ENCODE peak calls at places on chromosomes 7 and 10, in four cellular contexts. One of them, this sample, is unnamed.

GRCh38 chr7:55133630-55134392 is 115.0 kb downstream of the EGFR start:
- DNase-seq in WTC11: no peak
- DNase-seq in K562: peak
- DNase-seq in HepG2: peak
- DNase-seq in this sample: no peak

GRCh38 chr7:130669051-130669700 is 628 bp upstream of the COPG2 start:
- DNase-seq in WTC11: peak
- DNase-seq in HepG2: no peak
- DNase-seq in K562: no peak
- DNase-seq in this sample: no peak

GRCh38 chr10:3482200-3482993 is 302.6 kb downstream of the KLF6 start:
- DNase-seq in HepG2: peak
- DNase-seq in K562: peak
- DNase-seq in WTC11: no peak
- DNase-seq in this sample: peak

GRCh38 chr7:70738080-70738479 is 393.9 kb upstream of the GALNT17 start:
- DNase-seq in HepG2: no peak
- DNase-seq in WTC11: no peak
- DNase-seq in K562: no peak
- DNase-seq in this sample: peak

GRCh38 chr7:55178292-55178862 is 159.6 kb downstream of the EGFR start:
- DNase-seq in WTC11: no peak
- DNase-seq in K562: no peak
- DNase-seq in HepG2: no peak
- DNase-seq in this sample: no peak

GRCh38 chr10:95445837-95446347 is 115.3 kb downstream of the SORBS1 start:
- DNase-seq in K562: peak
- DNase-seq in HepG2: peak
- DNase-seq in WTC11: peak
- DNase-seq in this sample: peak

GRCh38 chr10:8042032-8042863 is 12.2 kb upstream of the GATA3 start:
- DNase-seq in K562: no peak
- DNase-seq in WTC11: no peak
- DNase-seq in HepG2: no peak
- DNase-seq in this sample: no peak

GRCh38 chr7:47460251-47460989 is 121.5 kb downstream of the TNS3 start:
- DNase-seq in HepG2: no peak
- DNase-seq in K562: no peak
- DNase-seq in WTC11: no peak
- DNase-seq in this sample: no peak

GRCh38 chr10:77168861-77169260 is 468.7 kb downstream of the KCNMA1 start:
- DNase-seq in WTC11: no peak
- DNase-seq in K562: no peak
- DNase-seq in HepG2: no peak
- DNase-seq in this sample: no peak

GRCh38 chr7:54542920-54543539 is 855 bp downstream of the VSTM2A start:
- DNase-seq in WTC11: peak
- DNase-seq in HepG2: no peak
- DNase-seq in K562: no peak
- DNase-seq in this sample: no peak

GRCh38 chr7:117127585-117128168 is 174.4 kb downstream of the ST7 start:
- DNase-seq in WTC11: peak
- DNase-seq in K562: peak
- DNase-seq in HepG2: peak
- DNase-seq in this sample: no peak

GRCh38 chr7:102821994-102822747 is 73.4 kb downstream of the FAM185A start:
- DNase-seq in K562: no peak
- DNase-seq in HepG2: no peak
- DNase-seq in WTC11: no peak
- DNase-seq in this sample: no peak

GRCh38 chr10:66550351-66550750 is 375.5 kb upstream of the LRRTM3 start:
- DNase-seq in HepG2: no peak
- DNase-seq in WTC11: no peak
- DNase-seq in K562: no peak
- DNase-seq in this sample: no peak
- TF ChIP-seq ELF4 in HepG2: no peak
- TF ChIP-seq ELF4 in WTC11: no peak
- TF ChIP-seq ELF4 in K562: no peak
- TF ChIP-seq ELF4 in this sample: no peak

DNA sequence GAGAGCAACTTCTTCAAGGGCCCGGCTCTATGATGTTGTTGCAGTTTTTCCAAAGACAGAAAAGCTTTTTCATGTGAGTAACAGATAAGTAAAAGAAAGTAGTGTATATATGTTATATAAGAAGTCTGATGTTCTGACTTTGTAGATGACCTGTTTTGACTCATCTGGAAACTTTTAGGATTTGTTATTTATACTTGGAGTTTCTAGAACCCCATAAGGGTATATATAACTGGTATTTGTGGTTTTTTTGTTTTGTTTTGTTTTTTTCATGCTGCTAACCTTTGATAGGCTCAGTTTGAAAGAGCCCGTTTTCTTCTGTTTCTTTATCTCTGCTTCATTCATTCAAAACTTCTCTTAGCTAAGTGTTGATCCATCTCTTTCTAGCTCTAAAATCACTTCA is 7.3 kb downstream of the RPP30 start:
- DNase-seq in HepG2: no peak
- DNase-seq in WTC11: no peak
- DNase-seq in K562: no peak
- DNase-seq in this sample: no peak
- TF ChIP-seq SP1 in HepG2: no peak
- TF ChIP-seq SP1 in WTC11: no peak
- TF ChIP-seq SP1 in K562: no peak
- TF ChIP-seq SP1 in this sample: no peak

GRCh38 chr7:13915891-13916290 is 73.6 kb downstream of the ETV1 start:
- DNase-seq in HepG2: no peak
- DNase-seq in K562: no peak
- DNase-seq in WTC11: no peak
- DNase-seq in this sample: no peak

GRCh38 chr7:13910805-13911551 is 78.5 kb downstream of the ETV1 start:
- DNase-seq in HepG2: no peak
- DNase-seq in WTC11: no peak
- DNase-seq in K562: no peak
- DNase-seq in this sample: no peak

GRCh38 chr7:13912740-13913320 is 76.6 kb downstream of the ETV1 start:
- DNase-seq in HepG2: no peak
- DNase-seq in K562: no peak
- DNase-seq in WTC11: no peak
- DNase-seq in this sample: no peak

GRCh38 chr7:13908667-13909382 is 80.6 kb downstream of the ETV1 start:
- DNase-seq in WTC11: no peak
- DNase-seq in K562: no peak
- DNase-seq in HepG2: no peak
- DNase-seq in this sample: no peak

GRCh38 chr7:13911920-13912319 is 77.5 kb downstream of the ETV1 start:
- DNase-seq in K562: no peak
- DNase-seq in WTC11: no peak
- DNase-seq in HepG2: no peak
- DNase-seq in this sample: no peak
- TF ChIP-seq ELF4 in K562: no peak
- TF ChIP-seq ELF4 in WTC11: no peak
- TF ChIP-seq ELF4 in HepG2: no peak
- TF ChIP-seq ELF4 in this sample: no peak

GRCh38 chr7:151601521-151602305 is 82.0 kb upstream of the RHEB start:
- DNase-seq in WTC11: no peak
- DNase-seq in HepG2: no peak
- DNase-seq in K562: no peak
- DNase-seq in this sample: no peak
- TF ChIP-seq SP1 in WTC11: no peak
- TF ChIP-seq SP1 in HepG2: no peak
- TF ChIP-seq SP1 in K562: no peak
- TF ChIP-seq SP1 in this sample: no peak

This sample was measured in HEK293T.